ENCODE peak calls at places on chromosomes 4 and X, in four cellular contexts. D is esophagus squamous epithelium, B is sigmoid colon, U is psoas muscle. Y is an unnamed sample.

GRCh38 chrX:113510586-113510985 is 670.0 kb upstream of the AMOT start:
- DNase-seq in D (no peak), B (no peak), U (no peak), Y (no peak)

GRCh38 chr4:102717448-102718092 is 43.2 kb downstream of the MANBA start:
- DNase-seq in D (no peak), B (no peak), U (no peak), Y (no peak)

GRCh38 chr4:47862297-47862696 is 24.4 kb upstream of the CORIN start:
- DNase-seq in D (no peak), B (no peak), U (no peak), Y (no peak)

GRCh38 chrX:13102636-13103035 is 58.2 kb upstream of the FAM9C start:
- DNase-seq in D (no peak), B (no peak), U (no peak), Y (no peak)

GRCh38 chrX:10124506-10125247 is 32.1 kb upstream of the CLCN4 start:
- DNase-seq in D (no peak), B (no peak), U (no peak), Y (no peak)

GRCh38 chrX:150323020-150323419 is 40.1 kb upstream of the MAMLD1 start:
- DNase-seq in D (no peak), B (no peak), U (no peak), Y (no peak)

GRCh38 chrX:116379854-116380253 is 56.6 kb upstream of the SLC6A14 start:
- DNase-seq in D (no peak), B (no peak), U (no peak), Y (no peak)

GRCh38 chr4:17060230-17060629 is 161.8 kb upstream of the LDB2 start:
- DNase-seq in D (no peak), B (no peak), U (no peak), Y (no peak)

GRCh38 chr4:164485169-164485568 is 268.8 kb upstream of the SMIM31 start:
- DNase-seq in D (no peak), B (no peak), U (no peak), Y (no peak)

GRCh38 chr4:152776352-152776751 is 3.2 kb downstream of the TIGD4 start:
- DNase-seq in D (no peak), B (no peak), U (no peak), Y (no peak)

GRCh38 chr4:166042510-166043055 is 169.5 kb downstream of the TLL1 start:
- DNase-seq in D (no peak), B (no peak), U (no peak), Y (no peak)

GRCh38 chr4:163191999-163192398 is 25.3 kb upstream of the NAF1 start:
- DNase-seq in D (no peak), B (no peak), U (no peak), Y (no peak)

GRCh38 chrX:111200327-111200726 is 70.0 kb downstream of the CAPN6 start:
- DNase-seq in D (no peak), B (no peak), U (no peak), Y (no peak)

GRCh38 chrX:94256396-94256795 is 582.4 kb downstream of the FAM133A start:
- DNase-seq in D (no peak), B (no peak), U (no peak), Y (no peak)

GRCh38 chr4:187383181-187383580 is 612.4 kb upstream of the ZFP42 start:
- DNase-seq in D (no peak), B (no peak), U (no peak), Y (no peak)

GRCh38 chr4:151226004-151226932 is 50.7 kb upstream of the PRSS48 start:
- DNase-seq in D (no peak), B (no peak), U (no peak), Y (no peak)

GRCh38 chrX:109635151-109635550 is 10.2 kb upstream of the KCNE5 start:
- DNase-seq in D (no peak), B (no peak), U (no peak), Y (no peak)

GRCh38 chrX:72238183-72238582 is 644 bp downstream of the ERCC6L start:
- DNase-seq in D (no peak), B (no peak), U (no peak), Y (no peak)
- H3K4me3 ChIP-seq in D (peak), B (no peak), U (no peak), Y (no peak)

GRCh38 chrX:154365997-154366665 is 8.3 kb downstream of the FLNA start:
- DNase-seq in D (no peak), B (no peak), U (no peak), Y (no peak)
- H3K27ac ChIP-seq in D (peak), B (peak), U (peak), Y (peak)

GRCh38 chr4:3292571-3293409 is at the start of gene RGS12:
- DNase-seq in D (peak), B (peak), U (peak), Y (peak)

GRCh38 chr4:3294401-3295241 is 1.8 kb downstream of the RGS12 start:
- DNase-seq in D (no peak), B (no peak), U (no peak), Y (peak)

GRCh38 chr4:3291969-3292570 is 751 bp upstream of the RGS12 start:
- DNase-seq in D (no peak), B (peak), U (peak), Y (peak)

GRCh38 chr4:3291411-3291968 is 1.3 kb upstream of the RGS12 start:
- DNase-seq in D (no peak), B (no peak), U (no peak), Y (no peak)

GRCh38 chr4:3293410-3294391 is 880 bp downstream of the RGS12 start:
- DNase-seq in D (no peak), B (no peak), U (no peak), Y (peak)
- H3K4me3 ChIP-seq in D (peak), B (peak), U (peak), Y (peak)

DNA sequence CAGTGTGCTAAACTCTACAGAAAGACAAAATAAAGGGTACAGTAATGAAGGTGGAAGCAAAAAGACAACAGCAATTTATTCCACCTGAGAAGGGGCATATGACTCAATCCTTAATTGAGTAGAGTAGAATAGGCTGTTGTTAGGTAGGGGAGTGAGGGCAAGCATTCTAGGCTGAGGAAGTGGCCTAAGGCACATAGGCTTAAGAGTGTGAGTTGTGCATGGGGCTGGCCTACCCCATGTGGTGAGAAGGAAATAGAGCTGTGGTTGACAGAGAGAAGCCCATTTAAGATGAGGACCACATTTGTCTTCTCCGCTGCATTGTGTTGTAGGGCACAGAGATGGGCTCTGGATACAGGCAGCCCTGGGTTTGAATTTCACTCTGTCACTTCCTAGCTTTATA is 3.4 kb upstream of the ZCCHC18 start:
- DNase-seq in D (no peak), B (no peak), U (no peak), Y (no peak)
- H3K27ac ChIP-seq in D (no peak), B (no peak), U (no peak), Y (no peak)

DNA sequence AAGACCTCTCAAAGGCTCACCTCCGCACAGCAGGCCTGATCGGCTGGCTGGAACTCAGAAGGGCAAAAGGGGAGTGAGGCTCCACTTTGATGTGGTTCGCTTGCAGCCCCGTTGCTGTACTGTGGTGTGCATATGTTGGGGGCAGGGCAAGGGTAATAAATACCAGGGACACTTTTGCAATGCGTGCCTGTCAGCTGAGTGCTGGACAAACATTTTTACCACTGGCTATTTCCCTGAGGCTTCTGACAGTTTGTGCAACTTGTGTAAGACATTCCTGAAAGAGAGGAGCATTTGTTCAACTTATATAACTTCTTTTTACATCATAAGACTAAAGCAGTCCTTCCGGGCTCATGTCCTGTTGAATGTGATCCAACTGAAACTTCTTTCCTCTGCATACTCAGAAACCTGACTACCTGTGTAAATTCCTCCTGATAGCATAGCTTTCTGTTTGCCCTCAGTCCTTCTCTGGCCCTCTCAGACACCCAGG is 82.3 kb downstream of the SPRY1 start:
- DNase-seq in D (no peak), B (no peak), U (peak), Y (no peak)
- H3K4me3 ChIP-seq in D (no peak), B (no peak), U (no peak), Y (no peak)

GRCh38 chr4:36269533-36269932 is 11.9 kb upstream of the DTHD1 start:
- DNase-seq in D (no peak), B (no peak), U (no peak), Y (no peak)
- H3K27ac ChIP-seq in D (no peak), B (no peak), U (no peak), Y (no peak)

GRCh38 chrX:46326161-46326560 is 219.1 kb downstream of the ZNF674 start:
- DNase-seq in D (no peak), B (no peak), U (no peak), Y (no peak)
- H3K4me3 ChIP-seq in D (no peak), B (no peak), U (no peak), Y (no peak)